ENCODE peak calls at places on chromosomes 3 and 15, in eight cellular contexts. B, F, X, M, U, I, Z and W are unnamed samples. For H3K36me3 and H3K27me3, the result is how much of the 10 kb centered on the place peaks cover.

GRCh38 chr3:65871305-65872141 is 167.2 kb downstream of the MAGI1 start:
- DNase-seq in B (peak), F (no peak), X (peak), M (no peak), U (peak), I (no peak), Z (no peak), W (no peak)

GRCh38 chr3:31105438-31106077 is 211.1 kb upstream of the GADL1 start:
- DNase-seq in B (no peak), F (no peak), X (peak), M (peak), U (no peak), I (no peak), Z (no peak), W (no peak)

GRCh38 chr15:25249236-25250010 is 189.4 kb downstream of the UBE3A start:
- DNase-seq in B (peak), F (no peak), X (no peak), M (no peak), U (peak), I (no peak), Z (peak), W (peak)

GRCh38 chr15:91889143-91889815 is 35.8 kb downstream of the SLCO3A1 start:
- DNase-seq in B (no peak), F (no peak), X (no peak), M (no peak), U (no peak), I (no peak), Z (no peak), W (no peak)

GRCh38 chr3:31009881-31010280 is 115.4 kb upstream of the GADL1 start:
- DNase-seq in B (no peak), F (peak), X (no peak), M (no peak), U (no peak), I (no peak), Z (peak), W (peak)

GRCh38 chr3:449711-450110 is 253.1 kb downstream of the CHL1 start:
- DNase-seq in B (no peak), F (no peak), X (no peak), M (no peak), U (no peak), I (no peak), Z (no peak), W (no peak)

GRCh38 chr3:60610441-60611112 is 640.7 kb downstream of the FHIT start:
- DNase-seq in B (peak), F (no peak), X (peak), M (no peak), U (peak), I (no peak), Z (no peak), W (no peak)

GRCh38 chr3:22988566-22988965 is 214.6 kb upstream of the UBE2E2 start:
- DNase-seq in B (no peak), F (no peak), X (no peak), M (no peak), U (peak), I (no peak), Z (no peak), W (no peak)

GRCh38 chr3:63064216-63064755 is 189.1 kb upstream of the CADPS start:
- DNase-seq in B (no peak), F (no peak), X (no peak), M (no peak), U (no peak), I (no peak), Z (no peak), W (no peak)

GRCh38 chr3:188941103-188941502 is 230.7 kb upstream of the TPRG1 start:
- DNase-seq in B (no peak), F (no peak), X (no peak), M (no peak), U (no peak), I (no peak), Z (no peak), W (no peak)

GRCh38 chr3:197736010-197736490 is 654 bp downstream of the RUBCN start:
- DNase-seq in B (no peak), F (peak), X (no peak), M (peak), U (no peak), I (peak), Z (peak), W (peak)

GRCh38 chr3:43191116-43191515 is 85.2 kb upstream of the POMGNT2 start:
- DNase-seq in B (no peak), F (no peak), X (no peak), M (no peak), U (no peak), I (no peak), Z (no peak), W (no peak)

GRCh38 chr3:197369545-197369944 is 71.1 kb upstream of the DLG1 start:
- DNase-seq in B (no peak), F (no peak), X (no peak), M (no peak), U (no peak), I (no peak), Z (peak), W (peak)

GRCh38 chr3:33202581-33203457 is 15.8 kb downstream of the SUSD5 start:
- DNase-seq in B (no peak), F (no peak), X (no peak), M (no peak), U (no peak), I (no peak), Z (no peak), W (peak)

GRCh38 chr3:63048927-63049326 is 173.7 kb upstream of the CADPS start:
- DNase-seq in B (no peak), F (no peak), X (no peak), M (no peak), U (no peak), I (no peak), Z (no peak), W (no peak)

GRCh38 chr15:59958288-59958687 is 45.8 kb upstream of the FOXB1 start:
- DNase-seq in B (no peak), F (no peak), X (no peak), M (no peak), U (no peak), I (no peak), Z (no peak), W (no peak)

GRCh38 chr15:60352525-60352924 is 45.3 kb downstream of the ANXA2 start:
- DNase-seq in B (no peak), F (no peak), X (no peak), M (no peak), U (no peak), I (no peak), Z (no peak), W (no peak)

GRCh38 chr3:159032311-159032710 is 230.5 kb downstream of the MFSD1 start:
- DNase-seq in B (no peak), F (no peak), X (no peak), M (no peak), U (no peak), I (no peak), Z (no peak), W (no peak)

GRCh38 chr3:61505197-61505596 is 56.2 kb upstream of the PTPRG start:
- DNase-seq in B (no peak), F (peak), X (no peak), M (no peak), U (no peak), I (no peak), Z (peak), W (peak)

GRCh38 chr15:27635916-27636315 is 463.2 kb downstream of the OCA2 start:
- DNase-seq in B (no peak), F (no peak), X (no peak), M (no peak), U (no peak), I (no peak), Z (no peak), W (no peak)

DNA sequence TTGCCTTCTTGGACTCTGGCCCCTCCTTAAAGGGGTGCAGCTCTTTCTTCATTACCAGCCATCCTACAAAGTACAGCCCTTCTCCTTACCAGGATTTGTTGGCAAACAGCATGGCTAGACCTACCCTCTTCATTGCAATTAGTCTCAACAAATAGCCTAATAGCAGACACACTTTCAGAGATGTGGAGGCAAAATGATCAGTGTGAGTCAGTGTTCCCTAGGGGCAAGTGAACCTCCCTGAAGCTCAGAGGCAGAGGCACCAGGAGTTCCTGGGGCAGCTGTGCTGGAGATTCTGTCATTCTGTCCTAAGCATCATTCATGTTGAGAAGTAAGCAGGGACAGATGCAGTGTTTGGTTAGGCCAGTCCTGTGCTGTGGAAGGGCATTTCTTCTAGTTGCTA is 14.6 kb upstream of the MECOM start:
- DNase-seq in B (no peak), F (no peak), X (no peak), M (no peak), U (no peak), I (no peak), Z (no peak), W (no peak)
- H3K4me3 ChIP-seq in B (no peak), F (no peak), X (no peak), M (no peak), U (no peak), I (no peak), Z (no peak), W (no peak)

GRCh38 chr15:82539690-82540054 is 585 bp downstream of the RPS17 start:
- DNase-seq in B (peak), F (no peak), X (no peak), M (no peak), U (no peak), I (no peak), Z (no peak), W (peak)

GRCh38 chr15:82535566-82536408 is 4.5 kb downstream of the RPS17 start:
- DNase-seq in B (no peak), F (no peak), X (no peak), M (no peak), U (no peak), I (no peak), Z (peak), W (no peak)

GRCh38 chr15:82538961-82539689 is 1.1 kb downstream of the RPS17 start:
- DNase-seq in B (no peak), F (peak), X (no peak), M (no peak), U (no peak), I (no peak), Z (peak), W (peak)

GRCh38 chr15:82536409-82537350 is 3.6 kb downstream of the RPS17 start:
- DNase-seq in B (no peak), F (no peak), X (no peak), M (no peak), U (no peak), I (no peak), Z (peak), W (no peak)

DNA sequence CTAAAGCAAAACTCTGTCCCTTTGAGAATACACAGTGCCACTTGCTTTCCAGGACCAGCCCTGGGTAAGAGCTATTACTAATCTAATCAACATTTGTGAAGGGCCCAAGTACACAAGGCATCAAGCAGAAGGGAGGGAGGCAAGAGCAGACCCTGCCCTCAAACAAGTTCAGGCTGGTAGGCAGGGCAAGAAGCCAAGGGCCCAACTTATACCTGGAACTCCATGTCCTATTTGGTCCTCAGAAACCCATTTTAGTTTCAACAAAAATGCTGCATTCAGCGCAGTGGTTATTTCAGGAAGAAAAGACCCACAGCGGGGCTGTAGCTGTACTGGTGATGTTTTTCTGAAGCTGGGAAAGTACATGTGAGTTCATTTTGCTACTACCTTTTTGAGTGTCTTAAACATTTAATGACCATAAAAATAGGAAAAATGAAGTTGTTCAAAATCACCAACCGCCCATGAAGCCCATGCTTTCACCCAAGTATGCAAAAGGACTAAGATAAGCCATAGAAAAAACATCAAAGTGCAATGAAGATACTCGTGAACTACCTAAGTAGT is 2.8 kb downstream of the RPS17 start:
- DNase-seq in B (no peak), F (no peak), X (no peak), M (no peak), U (no peak), I (no peak), Z (peak), W (no peak)
- H3K36me3 ChIP-seq in B (under half), F (under half), X (under half), M (under half), U (half or more), I (under half), Z (half or more), W (under half)

GRCh38 chr15:99031681-99032080 is 24.1 kb upstream of the PGPEP1L start:
- DNase-seq in B (no peak), F (no peak), X (no peak), M (no peak), U (no peak), I (no peak), Z (no peak), W (no peak)
- H3K27me3 ChIP-seq in B (under half), F (under half), X (under half), M (under half), U (under half), I (under half), Z (under half), W (under half)

GRCh38 chr15:100942656-100943055 is 23.5 kb downstream of the LRRK1 start:
- DNase-seq in B (no peak), F (no peak), X (no peak), M (no peak), U (no peak), I (no peak), Z (no peak), W (no peak)

GRCh38 chr15:100940785-100941379 is 21.7 kb downstream of the LRRK1 start:
- DNase-seq in B (no peak), F (no peak), X (no peak), M (no peak), U (no peak), I (no peak), Z (no peak), W (no peak)

GRCh38 chr15:100939786-100940185 is 20.6 kb downstream of the LRRK1 start:
- DNase-seq in B (no peak), F (no peak), X (no peak), M (no peak), U (no peak), I (no peak), Z (no peak), W (no peak)

GRCh38 chr15:100943074-100943473 is 23.9 kb downstream of the LRRK1 start:
- DNase-seq in B (no peak), F (no peak), X (peak), M (no peak), U (no peak), I (no peak), Z (no peak), W (no peak)

DNA sequence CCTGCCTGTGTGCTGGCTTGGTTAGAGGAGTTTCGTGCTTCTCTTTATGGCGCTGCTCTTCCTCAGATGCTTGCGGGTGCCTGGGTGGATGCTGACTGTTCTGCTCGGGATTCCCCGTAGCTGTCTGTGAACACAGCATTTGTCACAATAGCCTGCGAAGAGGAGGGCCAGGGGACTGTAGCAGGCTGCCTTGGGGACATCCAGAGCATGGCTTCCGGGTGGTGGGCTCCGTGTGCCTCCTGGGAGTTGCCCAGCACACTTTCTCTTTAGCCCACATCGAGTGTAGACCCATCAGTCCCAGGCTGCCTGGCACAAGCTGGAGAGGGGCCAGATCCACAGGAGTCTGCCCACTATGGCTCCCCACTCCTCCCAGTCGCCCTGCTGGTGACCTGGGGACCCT is 22.4 kb downstream of the LRRK1 start:
- DNase-seq in B (no peak), F (no peak), X (no peak), M (no peak), U (no peak), I (no peak), Z (no peak), W (no peak)
- H3K4me3 ChIP-seq in B (no peak), F (no peak), X (no peak), M (no peak), U (no peak), I (no peak), Z (no peak), W (no peak)

DNA sequence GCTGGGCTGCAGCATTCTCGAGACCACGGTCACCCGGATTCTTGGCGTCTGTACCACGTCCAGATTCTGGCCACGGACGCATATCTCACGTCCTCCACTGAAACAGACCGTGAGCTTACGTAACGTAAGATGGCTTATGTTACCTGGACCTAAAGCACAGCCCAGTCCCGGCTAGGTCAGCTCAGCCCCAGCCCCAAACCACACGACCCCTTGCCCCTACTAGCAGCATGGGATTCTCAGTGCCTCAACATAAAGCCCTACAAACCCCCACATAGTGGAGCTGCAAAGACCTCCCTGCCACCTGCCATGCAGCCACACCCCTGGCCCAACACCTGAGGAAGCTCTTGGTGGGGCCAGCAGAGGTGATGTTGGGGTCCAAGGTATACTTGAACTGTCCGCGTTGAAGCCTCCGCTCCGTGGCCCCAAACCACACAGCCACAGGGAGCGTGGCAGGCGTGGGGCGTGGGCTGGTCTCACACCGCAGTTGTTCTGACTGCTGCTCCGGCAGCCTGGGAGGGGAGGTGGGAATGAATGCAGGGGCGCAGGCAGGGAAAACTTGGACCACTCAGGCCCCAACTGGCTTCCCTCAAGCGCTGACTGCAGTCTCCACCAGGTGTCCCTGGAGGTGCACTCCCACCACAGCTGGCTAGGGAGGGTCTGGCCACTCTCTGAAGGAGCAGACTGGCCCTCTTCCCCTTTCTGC is 14.5 kb downstream of the PLXNB1 start:
- DNase-seq in B (no peak), F (no peak), X (no peak), M (no peak), U (peak), I (no peak), Z (peak), W (no peak)
- H3K36me3 ChIP-seq in B (under half), F (under half), X (half or more), M (under half), U (under half), I (under half), Z (half or more), W (half or more)

GRCh38 chr3:147393261-147393964 is 12.9 kb downstream of the ZIC4 start:
- DNase-seq in B (no peak), F (peak), X (no peak), M (no peak), U (peak), I (no peak), Z (peak), W (peak)
- H3K27me3 ChIP-seq in B (under half), F (half or more), X (half or more), M (under half), U (half or more), I (under half), Z (half or more), W (half or more)

DNA sequence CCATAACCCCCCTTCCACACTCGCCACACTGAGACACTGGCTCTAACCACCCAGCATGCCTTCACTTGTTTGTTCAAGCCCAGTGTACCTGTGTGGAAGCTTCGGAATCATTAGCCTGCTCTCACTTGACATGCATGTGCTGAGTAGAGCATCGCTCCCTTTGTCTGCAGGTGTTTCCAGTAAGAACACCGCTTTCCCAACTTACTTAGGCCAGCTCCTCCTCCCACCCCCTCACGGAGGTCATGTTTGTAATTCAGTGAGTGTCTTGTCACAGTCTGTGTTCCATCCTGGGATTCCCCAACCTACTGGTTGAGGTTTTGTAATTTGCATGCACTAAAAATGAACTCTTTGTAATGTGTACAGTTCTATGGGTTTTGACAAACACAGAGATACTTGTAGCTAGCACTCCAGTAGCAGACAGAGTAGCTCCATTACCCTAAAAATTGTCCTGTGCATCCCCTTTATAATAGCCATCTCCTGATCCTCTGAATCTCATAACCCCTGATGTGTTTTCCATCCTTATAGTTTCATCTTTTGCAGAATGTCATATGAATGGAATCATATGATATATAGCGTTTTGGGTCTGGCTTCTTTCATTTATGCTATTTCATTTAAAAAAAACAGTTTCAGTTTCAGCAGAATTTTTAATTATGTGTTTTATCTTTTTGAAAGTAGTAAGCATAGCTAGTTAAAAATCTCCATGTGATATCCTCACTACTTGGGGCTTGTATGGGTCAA is 132.5 kb downstream of the KLF13 start:
- DNase-seq in B (no peak), F (no peak), X (peak), M (no peak), U (no peak), I (no peak), Z (no peak), W (no peak)
- H3K4me3 ChIP-seq in B (no peak), F (no peak), X (no peak), M (no peak), U (no peak), I (no peak), Z (no peak), W (no peak)

GRCh38 chr15:40087991-40088928 is 20.4 kb downstream of the BMF start:
- DNase-seq in B (peak), F (no peak), X (no peak), M (no peak), U (peak), I (no peak), Z (no peak), W (peak)

GRCh38 chr15:40091861-40092415 is 16.7 kb downstream of the BMF start:
- DNase-seq in B (no peak), F (peak), X (no peak), M (no peak), U (no peak), I (no peak), Z (peak), W (peak)

GRCh38 chr15:40087095-40087805 is 21.4 kb downstream of the BMF start:
- DNase-seq in B (no peak), F (peak), X (no peak), M (no peak), U (no peak), I (no peak), Z (peak), W (peak)

GRCh38 chr15:40090774-40091455 is 17.8 kb downstream of the BMF start:
- DNase-seq in B (no peak), F (no peak), X (no peak), M (no peak), U (no peak), I (no peak), Z (no peak), W (no peak)

GRCh38 chr15:40088929-40089755 is 19.5 kb downstream of the BMF start:
- DNase-seq in B (no peak), F (peak), X (peak), M (no peak), U (no peak), I (no peak), Z (peak), W (peak)
- H3K36me3 ChIP-seq in B (under half), F (under half), X (under half), M (under half), U (under half), I (under half), Z (under half), W (under half)

GRCh38 chr3:83890039-83890762 is 1068.6 kb upstream of the CADM2 start:
- DNase-seq in B (no peak), F (no peak), X (peak), M (no peak), U (no peak), I (no peak), Z (no peak), W (no peak)

GRCh38 chr3:83895892-83896291 is 1062.9 kb upstream of the CADM2 start:
- DNase-seq in B (no peak), F (no peak), X (no peak), M (no peak), U (no peak), I (no peak), Z (no peak), W (no peak)

GRCh38 chr3:83890763-83891135 is 1068.0 kb upstream of the CADM2 start:
- DNase-seq in B (no peak), F (no peak), X (no peak), M (no peak), U (no peak), I (no peak), Z (no peak), W (no peak)

GRCh38 chr3:83894223-83894622 is 1064.6 kb upstream of the CADM2 start:
- DNase-seq in B (no peak), F (no peak), X (no peak), M (no peak), U (no peak), I (no peak), Z (no peak), W (no peak)
- H3K27me3 ChIP-seq in B (under half), F (under half), X (under half), M (under half), U (under half), I (under half), Z (under half), W (under half)